ENCODE peak calls at places on chromosomes 6 and 20, in four cellular contexts. V is fibroblast of lung, J is GM23248, E is HCT116. X is an unnamed sample.
A peak's percentile ranks its signal among the peaks of the same experiment; 100 is the strongest.

GRCh38 chr6:4388675-4389074 is 253.3 kb upstream of the ECI2 start:
- DNase-seq in E (no peak), J (peak; percentile 8), V (no peak), X (no peak)

GRCh38 chr6:53361549-53362031 is 12.8 kb upstream of the ELOVL5 start:
- DNase-seq in V (peak; percentile 56), E (no peak), J (peak; percentile 70), X (no peak)

GRCh38 chr6:156731436-156731835 is 45.7 kb upstream of the ARID1B start:
- DNase-seq in E (peak; percentile 63), V (peak; percentile 16), J (peak; percentile 83), X (no peak)

GRCh38 chr6:82277686-82278085 is 30.1 kb upstream of the IBTK start:
- DNase-seq in J (no peak), E (no peak), V (no peak), X (no peak)

GRCh38 chr6:150297327-150298028 is 71.3 kb upstream of the IYD start:
- DNase-seq in V (peak; percentile 90), J (peak; percentile 81), E (no peak), X (no peak)

GRCh38 chr20:47389867-47390347 is 33.4 kb upstream of the ZMYND8 start:
- DNase-seq in V (peak; percentile 77), J (peak; percentile 77), E (no peak), X (peak; percentile 48)

GRCh38 chr20:33915726-33916331 is 77.9 kb upstream of the RALY start:
- DNase-seq in J (no peak), E (peak; percentile 15), V (no peak), X (peak; percentile 28)

GRCh38 chr20:58694241-58695083 is 1.9 kb downstream of the NPEPL1 start:
- DNase-seq in E (no peak), J (no peak), V (no peak), X (no peak)

GRCh38 chr20:18904624-18905023 is 91.0 kb downstream of the SCP2D1 start:
- DNase-seq in V (no peak), E (peak; percentile 1), J (peak; percentile 10), X (peak; percentile 28)

GRCh38 chr6:144993870-144994269 is 708.7 kb downstream of the UTRN start:
- DNase-seq in V (peak; percentile 59), J (peak; percentile 41), E (no peak), X (no peak)

GRCh38 chr6:110656492-110656891 is 158.8 kb downstream of the CDK19 start:
- DNase-seq in V (no peak), E (no peak), J (no peak), X (no peak)

GRCh38 chr6:132498638-132499037 is 14.3 kb downstream of the STX7 start:
- DNase-seq in V (no peak), E (no peak), J (no peak), X (no peak)
- H3K36me3 ChIP-seq in V (peaks cover 3% of the 10 kb centered on the region), E (no peaks in the 10 kb centered on the region), J (peaks cover 31% of the 10 kb centered on the region), X (no peaks in the 10 kb centered on the region)

GRCh38 chr20:49566401-49566800 is 1.5 kb downstream of the PTGIS start:
- DNase-seq in J (peak; percentile 37), V (no peak), E (no peak), X (no peak)

GRCh38 chr20:49570161-49570827 is 2.4 kb upstream of the PTGIS start:
- DNase-seq in J (no peak), E (no peak), V (no peak), X (no peak)

GRCh38 chr20:49569403-49570115 is 1.6 kb upstream of the PTGIS start:
- DNase-seq in V (peak; percentile 62), E (no peak), J (peak; percentile 26), X (no peak)

GRCh38 chr20:49568491-49569151 is 684 bp upstream of the PTGIS start:
- DNase-seq in E (no peak), J (peak; percentile 29), V (peak; percentile 73), X (no peak)

GRCh38 chr20:49567421-49568256 is at the start of gene PTGIS:
- DNase-seq in J (peak; percentile 84), E (no peak), V (no peak), X (no peak)
- TF ChIP-seq EZH2 in J (no peak), E (no peak), V (peak; percentile 82), X (no peak)

GRCh38 chr6:13454286-13455221 is 32.8 kb downstream of the GFOD1 start:
- DNase-seq in J (peak; percentile 75), V (peak; percentile 73), E (no peak), X (peak; percentile 35)
- H3K27ac ChIP-seq in J (no peak overlapping the region), V (no peak overlapping the region), E (no peak overlapping the region), X (no peak overlapping the region)

GRCh38 chr20:41173791-41174341 is 36.5 kb downstream of the PLCG1 start:
- DNase-seq in V (no peak), E (no peak), J (no peak), X (no peak)

GRCh38 chr20:41174373-41174772 is 37.0 kb downstream of the PLCG1 start:
- DNase-seq in E (no peak), V (no peak), J (no peak), X (no peak)

GRCh38 chr20:41175201-41175651 is 37.9 kb downstream of the PLCG1 start:
- DNase-seq in V (no peak), E (no peak), J (no peak), X (no peak)

GRCh38 chr20:41175727-41176330 is 38.5 kb downstream of the PLCG1 start:
- DNase-seq in V (no peak), E (no peak), J (no peak), X (no peak)

GRCh38 chr20:41174782-41175181 is 37.4 kb downstream of the PLCG1 start:
- DNase-seq in V (peak; percentile 30), E (no peak), J (peak; percentile 22), X (no peak)
- H3K36me3 ChIP-seq in V (peaks cover 14% of the 10 kb centered on the region), E (peaks cover 12% of the 10 kb centered on the region), J (no peaks in the 10 kb centered on the region), X (peaks cover 50% of the 10 kb centered on the region)

GRCh38 chr6:100466410-100467143 is 1.9 kb upstream of the SIM1 start:
- DNase-seq in V (no peak), E (no peak), J (no peak), X (no peak)
- TF ChIP-seq EZH2 in V (no peak), E (no peak), J (no peak), X (no peak)

DNA sequence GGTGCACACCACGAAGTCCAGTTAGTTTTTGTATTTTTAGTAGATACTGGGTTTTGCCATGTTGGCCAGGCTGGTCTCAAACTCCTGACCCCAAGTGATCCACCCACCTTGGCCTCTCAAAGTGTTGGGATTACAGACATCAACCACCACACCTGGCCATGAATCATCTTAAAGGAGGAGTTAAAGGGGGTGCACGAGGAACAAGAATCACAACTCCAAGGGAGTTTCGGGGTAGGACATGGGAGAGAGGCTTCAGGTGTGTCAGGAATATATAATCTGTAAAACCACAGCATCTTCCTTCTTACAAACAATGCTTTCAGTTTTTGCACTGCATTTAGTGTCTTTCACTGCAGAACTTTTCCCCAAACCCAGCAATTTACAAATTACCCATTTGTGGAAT is 137.4 kb upstream of the SGK1 start:
- DNase-seq in J (no peak), V (no peak), E (no peak), X (no peak)
- H3K27ac ChIP-seq in J (no peak overlapping the region), V (no peak overlapping the region), E (no peak overlapping the region), X (no peak overlapping the region)

DNA sequence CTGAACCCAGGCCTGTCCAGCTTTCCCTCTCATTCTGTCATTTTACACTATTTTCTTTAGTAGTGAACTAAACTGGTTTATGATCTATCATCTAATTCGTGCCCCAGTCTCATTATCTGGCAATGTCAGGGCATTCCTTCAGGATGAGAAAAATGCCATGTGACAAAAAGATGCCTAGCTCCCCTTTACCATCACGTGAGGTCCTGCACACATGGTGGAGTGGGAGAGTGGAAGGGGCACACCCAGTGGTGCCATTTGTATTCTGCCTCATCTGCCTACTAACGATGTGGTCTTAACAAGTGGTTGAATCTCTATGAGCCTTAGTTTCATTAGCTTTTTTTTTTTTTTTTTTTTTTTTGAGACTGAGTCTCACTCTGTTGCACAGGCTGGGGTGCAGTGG is 41.2 kb downstream of the CDC5L start:
- DNase-seq in J (peak; percentile 70), E (no peak), V (peak; percentile 9), X (no peak)
- H3K36me3 ChIP-seq in J (peaks cover 37% of the 10 kb centered on the region), E (peaks cover 28% of the 10 kb centered on the region), V (peaks cover 1% of the 10 kb centered on the region), X (peaks cover 80% of the 10 kb centered on the region)

X was measured in A673.